ENCODE peak calls at places on chromosomes 1 and 21, in four cellular contexts. Y is A549, U is GM12878, Z is HCT116. M is an unnamed sample.

GRCh38 chr1:150008699-150009098 is 1.8 kb downstream of the OTUD7B start:
- DNase-seq in Y (no peak), U (no peak), Z (no peak), M (no peak)

GRCh38 chr1:109499661-109500536 is 6.0 kb downstream of the CYB561D1 start:
- DNase-seq in Y (peak), U (no peak), Z (no peak), M (peak)

GRCh38 chr1:76425843-76426145 is 351.2 kb downstream of the ST6GALNAC3 start:
- DNase-seq in Y (no peak), U (no peak), Z (no peak), M (peak)

GRCh38 chr1:68459796-68460195 is 10.0 kb upstream of the RPE65 start:
- DNase-seq in Y (no peak), U (no peak), Z (no peak), M (no peak)

GRCh38 chr1:159938221-159938852 is 7.1 kb downstream of the IGSF9 start:
- DNase-seq in Y (no peak), U (no peak), Z (no peak), M (no peak)

GRCh38 chr1:206117151-206117948 is at the start of gene AVPR1B:
- DNase-seq in Y (peak), U (no peak), Z (no peak), M (peak)

GRCh38 chr1:92872719-92873118 is 40.9 kb downstream of the RPL5 start:
- DNase-seq in Y (no peak), U (no peak), Z (no peak), M (no peak)

GRCh38 chr1:96075704-96076455 is 645.7 kb upstream of the PTBP2 start:
- DNase-seq in Y (no peak), U (no peak), Z (no peak), M (no peak)

GRCh38 chr1:84253041-84253440 is 48.5 kb upstream of the SAMD13 start:
- DNase-seq in Y (peak), U (no peak), Z (no peak), M (no peak)

GRCh38 chr21:22791376-22791775 is 1793.2 kb downstream of the NCAM2 start:
- DNase-seq in Y (no peak), U (no peak), Z (no peak), M (no peak)

GRCh38 chr1:59150537-59151386 is 146.1 kb upstream of the FGGY start:
- DNase-seq in Y (peak), U (peak), Z (peak), M (peak)

GRCh38 chr1:235008239-235008638 is 120.4 kb downstream of the TOMM20 start:
- DNase-seq in Y (no peak), U (no peak), Z (no peak), M (no peak)

GRCh38 chr1:57621776-57622175 is 197.9 kb upstream of the DAB1 start:
- DNase-seq in Y (no peak), U (no peak), Z (no peak), M (no peak)

GRCh38 chr1:26524181-26524580 is 5.4 kb upstream of the RPS6KA1 start:
- DNase-seq in Y (no peak), U (no peak), Z (no peak), M (no peak)

GRCh38 chr1:201877877-201878339 is 10.8 kb upstream of the SHISA4 start:
- DNase-seq in Y (peak), U (no peak), Z (peak), M (peak)

GRCh38 chr1:45037456-45037855 is 25.4 kb downstream of the UROD start:
- DNase-seq in Y (peak), U (no peak), Z (no peak), M (no peak)

GRCh38 chr1:4518621-4519020 is 135.8 kb upstream of the AJAP1 start:
- DNase-seq in Y (no peak), U (no peak), Z (no peak), M (no peak)

GRCh38 chr1:204314893-204315735 is 44.6 kb downstream of the PLEKHA6 start:
- DNase-seq in Y (no peak), U (no peak), Z (no peak), M (no peak)

GRCh38 chr1:101364370-101365120 is 127.7 kb downstream of the S1PR1 start:
- DNase-seq in Y (no peak), U (no peak), Z (no peak), M (no peak)

GRCh38 chr1:160925652-160926241 is 28.9 kb downstream of the ITLN2 start:
- DNase-seq in Y (peak), U (no peak), Z (no peak), M (peak)

GRCh38 chr21:34603002-34603709 is 11.8 kb downstream of the RCAN1 start:
- DNase-seq in Y (peak), U (no peak), Z (no peak), M (peak)

GRCh38 chr1:51567653-51568052 is 48.6 kb upstream of the EPS15 start:
- DNase-seq in Y (no peak), U (no peak), Z (no peak), M (no peak)

GRCh38 chr1:51572365-51572764 is 44.5 kb upstream of the OSBPL9 start:
- DNase-seq in Y (no peak), U (no peak), Z (no peak), M (no peak)

GRCh38 chr1:51568231-51568935 is 48.5 kb upstream of the OSBPL9 start:
- DNase-seq in Y (no peak), U (no peak), Z (no peak), M (no peak)

GRCh38 chr1:51569284-51570062 is 47.4 kb upstream of the OSBPL9 start:
- DNase-seq in Y (peak), U (peak), Z (peak), M (peak)

DNA sequence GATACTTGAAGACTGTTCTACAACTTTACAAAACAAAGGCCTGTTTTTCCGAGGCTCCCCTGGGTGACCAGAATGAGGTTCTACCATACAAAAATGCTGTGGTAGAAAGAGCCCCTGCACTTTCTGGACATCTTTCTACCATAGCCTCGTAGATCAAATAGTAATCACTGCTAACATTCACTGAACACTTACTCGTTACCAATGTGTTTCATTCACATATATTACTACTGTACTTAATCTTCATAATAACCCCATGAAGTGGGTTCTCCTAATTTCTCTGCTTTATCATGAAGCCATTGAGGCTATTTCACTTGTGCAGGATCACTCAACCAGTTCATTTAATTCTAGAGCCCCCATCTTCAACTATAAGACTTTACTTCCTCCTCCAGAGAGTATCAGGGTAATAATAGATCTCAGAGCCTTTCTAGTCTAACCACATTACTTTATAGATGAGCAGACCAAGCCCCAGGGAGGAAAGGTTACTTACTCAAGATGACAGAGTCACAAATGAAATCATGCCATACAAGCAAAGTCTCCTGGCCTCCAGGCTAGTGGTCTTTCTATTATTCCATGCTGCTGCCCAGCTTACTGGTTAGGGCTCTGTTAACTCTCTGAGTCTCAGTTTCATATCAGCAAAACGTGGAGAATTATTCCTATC is 46.7 kb upstream of the OSBPL9 start:
- DNase-seq in Y (no peak), U (no peak), Z (no peak), M (peak)
- TF ChIP-seq MAX in Y (no peak), U (no peak), Z (no peak), M (no peak)

GRCh38 chr1:40389234-40389815 is 15.8 kb downstream of the SMAP2 start:
- DNase-seq in Y (no peak), U (no peak), Z (no peak), M (no peak)

GRCh38 chr1:40390857-40391256 is 17.3 kb downstream of the SMAP2 start:
- DNase-seq in Y (no peak), U (no peak), Z (no peak), M (no peak)

GRCh38 chr1:40392206-40392605 is 18.7 kb downstream of the SMAP2 start:
- DNase-seq in Y (no peak), U (no peak), Z (no peak), M (no peak)

GRCh38 chr1:40391688-40392145 is 18.2 kb downstream of the SMAP2 start:
- DNase-seq in Y (no peak), U (no peak), Z (no peak), M (no peak)

GRCh38 chr1:40389871-40390560 is 16.5 kb downstream of the SMAP2 start:
- DNase-seq in Y (peak), U (no peak), Z (no peak), M (no peak)
- TF ChIP-seq POLR2A in Y (no peak), U (no peak), Z (no peak), M (no peak)

DNA sequence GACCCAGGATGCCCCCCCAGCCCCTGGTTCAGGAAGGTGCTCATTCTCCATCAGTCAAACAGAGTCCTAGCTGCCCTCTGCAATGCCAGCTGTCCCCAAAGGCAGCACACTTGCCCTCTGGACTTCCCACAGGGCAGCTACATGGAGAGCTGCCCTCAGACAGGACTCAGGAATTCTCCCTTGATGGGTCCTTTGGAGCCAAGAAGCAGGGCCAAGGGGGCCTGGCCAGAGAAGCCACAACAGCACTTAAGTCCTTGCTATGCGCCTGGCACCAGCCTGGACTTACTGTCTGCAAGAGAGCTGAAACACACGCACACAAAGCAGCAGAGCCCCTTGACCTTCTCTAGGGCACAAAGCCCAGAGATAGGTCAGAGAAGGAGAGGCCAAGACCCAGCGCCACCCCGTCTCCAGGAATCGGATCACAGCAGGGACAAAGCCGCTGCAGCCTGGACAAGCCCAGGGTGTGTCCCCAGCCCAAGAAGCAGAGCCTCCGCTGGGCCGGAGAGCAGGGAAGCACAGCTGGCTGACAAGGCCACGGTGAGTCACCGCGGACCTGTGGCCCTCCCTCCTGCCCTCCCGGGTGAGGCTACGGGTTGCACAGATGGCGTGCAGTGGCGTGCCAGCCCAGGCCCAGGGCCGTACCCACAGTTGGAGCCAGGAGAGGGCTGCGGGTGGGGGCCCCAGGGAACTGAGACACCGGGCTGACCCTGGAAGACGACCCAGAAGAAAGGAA is 1.7 kb downstream of the WNT9A start:
- DNase-seq in Y (peak), U (no peak), Z (peak), M (peak)
- TF ChIP-seq MAX in Y (no peak), U (no peak), Z (peak), M (no peak)

GRCh38 chr1:1758059-1758621 is 20.1 kb downstream of the NADK start:
- DNase-seq in Y (no peak), U (no peak), Z (no peak), M (no peak)

GRCh38 chr1:1759456-1760344 is 18.6 kb downstream of the NADK start:
- DNase-seq in Y (no peak), U (no peak), Z (no peak), M (no peak)

GRCh38 chr1:1757422-1758058 is 20.7 kb downstream of the NADK start:
- DNase-seq in Y (no peak), U (no peak), Z (no peak), M (no peak)

GRCh38 chr1:1760345-1760650 is 18.0 kb downstream of the NADK start:
- DNase-seq in Y (no peak), U (no peak), Z (no peak), M (no peak)

DNA sequence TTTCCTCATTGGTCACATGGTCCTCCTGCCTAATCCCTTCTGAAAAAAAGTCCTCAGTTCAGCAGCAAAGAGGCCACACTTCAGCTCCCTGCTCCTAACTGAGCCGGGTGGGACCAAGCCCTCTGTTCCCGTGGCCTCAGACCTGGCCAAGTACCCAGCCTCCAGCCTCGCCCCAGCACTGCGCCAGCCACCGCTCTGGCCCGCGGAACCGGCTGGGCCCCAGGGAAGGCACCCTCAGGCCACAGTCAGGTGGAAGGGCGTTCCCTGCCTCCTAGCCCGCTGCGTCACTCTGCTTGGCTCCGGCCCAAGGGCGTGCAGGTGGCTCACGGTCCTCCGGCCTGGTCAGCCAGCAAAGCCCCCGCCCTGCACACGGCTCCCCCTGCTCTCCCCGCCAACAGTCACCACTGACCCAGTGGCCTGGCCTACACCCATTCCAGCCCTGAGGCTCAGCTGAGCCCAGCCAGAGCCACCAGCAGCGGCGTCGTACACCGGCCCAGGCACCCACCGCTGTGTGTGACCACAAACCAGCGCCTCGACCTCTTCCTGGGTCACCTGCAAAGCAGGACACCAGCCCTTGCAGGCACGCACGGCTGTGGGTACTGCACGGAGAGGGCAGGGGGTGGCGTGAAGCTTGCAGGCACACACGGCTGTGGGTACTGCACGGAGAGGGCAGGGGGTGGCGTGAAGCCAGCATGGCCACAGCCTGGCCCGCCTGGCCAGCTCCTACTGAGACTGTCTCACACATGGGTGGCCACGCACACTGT is 19.4 kb downstream of the NADK start:
- DNase-seq in Y (peak), U (no peak), Z (peak), M (no peak)
- TF ChIP-seq POLR2A in Y (no peak), U (peak), Z (no peak), M (no peak)

GRCh38 chr1:74689800-74690696 is 16.5 kb upstream of the ERICH3 start:
- DNase-seq in Y (peak), U (no peak), Z (peak), M (peak)
- TF ChIP-seq MAX in Y (no peak), U (no peak), Z (no peak), M (peak)

DNA sequence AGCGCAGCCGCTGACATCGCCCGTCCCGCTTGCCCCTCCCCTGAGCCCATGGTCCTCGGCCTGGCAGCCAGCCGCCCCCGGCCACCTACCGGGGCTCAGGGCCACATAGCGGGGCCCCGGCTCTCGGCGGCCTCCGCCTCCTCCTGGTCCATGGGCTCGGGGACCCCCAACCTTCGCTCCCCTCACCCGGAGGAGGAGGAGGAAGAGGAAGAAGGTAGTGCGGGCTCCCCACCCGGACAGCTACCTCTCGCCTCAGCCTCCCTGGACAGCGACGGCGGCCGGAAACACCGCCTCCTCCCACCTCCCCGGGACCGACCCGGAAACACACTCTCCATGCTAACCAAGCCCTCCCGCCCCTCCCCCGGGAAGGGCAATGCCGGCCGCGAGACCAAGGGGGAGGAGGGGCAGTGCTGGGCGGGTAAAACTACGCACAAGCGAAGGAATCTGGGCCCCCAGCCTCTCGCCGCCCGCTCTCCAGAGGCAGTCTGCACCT is at the start of gene KIAA0319L:
- DNase-seq in Y (peak), U (no peak), Z (no peak), M (no peak)
- TF ChIP-seq POLR2A in Y (peak), U (peak), Z (no peak), M (peak)

M was measured in NB4.